ENCODE peak calls at places on chromosomes 1 and 21, in five cellular contexts. Y is body of pancreas; E is Panc1; U is WTC11; Z is activated T-helper 9 cell treated with anti-CD3 and anti-CD28 coated beads, Interleukin-2, amount 50 U/mL, for 16 hours. X is an unnamed sample.

GRCh38 chr1:201309420-201309819 is 26.1 kb downstream of the PKP1 start:
- DNase-seq in U (peak), Z (no peak), E (no peak), Y (peak), X (peak)

GRCh38 chr1:210252621-210253041 is 20.0 kb downstream of the SERTAD4 start:
- DNase-seq in E (no peak), Z (no peak), U (peak), Y (no peak), X (peak)

GRCh38 chr21:46569071-46569470 is 35.8 kb downstream of the S100B start:
- DNase-seq in Y (no peak), E (no peak), Z (no peak), U (no peak), X (no peak)

GRCh38 chr1:45339694-45340558 is at the start of the genes MUTYH and TOE1:
- DNase-seq in U (peak), E (no peak), Z (peak), Y (peak), X (peak)

GRCh38 chr1:111880866-111881837 is 108.3 kb downstream of the KCND3 start:
- DNase-seq in E (no peak), Y (no peak), U (no peak), Z (no peak), X (peak)

GRCh38 chr1:201655243-201655642 is 116.3 kb downstream of the NAV1 start:
- DNase-seq in E (no peak), Z (no peak), Y (no peak), U (peak), X (no peak)

GRCh38 chr1:59845091-59845490 is 30.3 kb downstream of the HOOK1 start:
- DNase-seq in Z (no peak), E (no peak), U (no peak), Y (no peak), X (no peak)

GRCh38 chr1:67555487-67556296 is 125.5 kb upstream of the SERBP1 start:
- DNase-seq in Y (no peak), U (peak), Z (no peak), E (no peak), X (no peak)

GRCh38 chr1:3283849-3284248 is 170.6 kb upstream of the ARHGEF16 start:
- DNase-seq in Y (peak), E (no peak), Z (no peak), U (peak), X (no peak)

GRCh38 chr1:224565186-224565585 is 50.9 kb upstream of the CNIH3 start:
- DNase-seq in Y (no peak), Z (no peak), U (no peak), E (peak), X (no peak)

GRCh38 chr1:153611356-153611755 is 1.6 kb downstream of the S100A16 start:
- DNase-seq in Y (no peak), E (no peak), U (no peak), Z (no peak), X (no peak)

GRCh38 chr1:31977361-31978131 is 36.1 kb upstream of the KHDRBS1 start:
- DNase-seq in E (no peak), Y (no peak), U (peak), Z (no peak), X (no peak)

GRCh38 chr1:29290414-29290980 is 54.2 kb downstream of the PTPRU start:
- DNase-seq in Z (no peak), U (no peak), Y (no peak), E (no peak), X (no peak)

GRCh38 chr1:180953291-180953747 is 40.6 kb downstream of the KIAA1614 start:
- DNase-seq in Y (peak), U (no peak), E (no peak), Z (no peak), X (peak)

GRCh38 chr1:153515504-153516394 is 20.0 kb downstream of the S100A6 start:
- DNase-seq in E (no peak), U (no peak), Z (no peak), Y (no peak), X (peak)

GRCh38 chr1:181587870-181588438 is 104.6 kb downstream of the CACNA1E start:
- DNase-seq in E (no peak), U (peak), Y (no peak), Z (no peak), X (no peak)

GRCh38 chr1:200883118-200883517 is 10.3 kb downstream of the GPR25 start:
- DNase-seq in E (no peak), Z (no peak), Y (no peak), U (no peak), X (no peak)

GRCh38 chr1:244437108-244437507 is 14.6 kb downstream of the ADSS2 start:
- DNase-seq in Y (no peak), U (no peak), Z (no peak), E (no peak), X (no peak)

GRCh38 chr1:107740574-107740973 is 224.4 kb downstream of the VAV3 start:
- DNase-seq in U (no peak), Z (no peak), Y (no peak), E (no peak), X (no peak)

X was measured in left colon.